ENCODE peak calls at places on chromosome 12, in four cellular contexts. Y is CD8-positive, alpha-beta T cell; D is heart left ventricle; E is kidney. I is an unnamed sample.
A peak's percentile ranks its signal among the peaks of the same experiment; 100 is the strongest.

GRCh38 chr12:100243137-100243536 is 23.7 kb downstream of the DEPDC4 start:
- DNase-seq in D (no peak), Y (no peak), E (no peak), I (no peak)

GRCh38 chr12:256958-257357 is 5.7 kb downstream of the SLC6A13 start:
- DNase-seq in Y (no peak), D (no peak), E (no peak), I (no peak)

GRCh38 chr12:66960704-66961690 is 282.1 kb upstream of the GRIP1 start:
- DNase-seq in E (no peak), D (no peak), Y (no peak), I (no peak)

GRCh38 chr12:117857632-117858274 is 111.0 kb downstream of the KSR2 start:
- DNase-seq in D (no peak), E (no peak), Y (no peak), I (peak; percentile 45)

GRCh38 chr12:82109243-82109642 is 248.9 kb downstream of the CCDC59 start:
- DNase-seq in D (no peak), E (no peak), Y (no peak), I (no peak)

GRCh38 chr12:73699318-73699717 is 838.3 kb upstream of the ATXN7L3B start:
- DNase-seq in D (no peak), E (no peak), Y (no peak), I (no peak)

GRCh38 chr12:21223930-21224329 is 92.9 kb downstream of the SLCO1B1 start:
- DNase-seq in Y (no peak), E (no peak), D (no peak), I (no peak)

GRCh38 chr12:111314949-111315539 is 53.9 kb downstream of the PHETA1 start:
- DNase-seq in D (no peak), E (no peak), Y (no peak), I (no peak)

GRCh38 chr12:55746147-55746912 is 3.4 kb downstream of the GDF11 start:
- DNase-seq in Y (no peak), D (no peak), E (no peak), I (no peak)

GRCh38 chr12:51763743-51764142 is 84.8 kb downstream of the FIGNL2 start:
- DNase-seq in Y (no peak), E (no peak), D (no peak), I (no peak)

GRCh38 chr12:103128862-103129501 is 171.5 kb downstream of the ASCL1 start:
- DNase-seq in E (no peak), D (no peak), Y (no peak), I (no peak)

GRCh38 chr12:10214877-10215267 is 2.2 kb downstream of the GABARAPL1 start:
- DNase-seq in E (no peak), Y (no peak), D (no peak), I (no peak)

GRCh38 chr12:131085125-131085815 is 131.6 kb downstream of the ADGRD1 start:
- DNase-seq in D (peak; percentile 35), E (peak; percentile 60), Y (no peak), I (no peak)

GRCh38 chr12:49043856-49044258 is 16.7 kb downstream of the KMT2D start:
- DNase-seq in Y (peak; percentile 67), E (peak; percentile 83), D (peak; percentile 67), I (peak; percentile 66)

GRCh38 chr12:56980268-56980667 is 22.9 kb upstream of the RDH16 start:
- DNase-seq in E (no peak), D (no peak), Y (no peak), I (no peak)

GRCh38 chr12:86669010-86669409 is 412.8 kb upstream of the MGAT4C start:
- DNase-seq in Y (no peak), E (peak; percentile 16), D (no peak), I (no peak)

GRCh38 chr12:96880220-96880619 is 26.8 kb upstream of the NEDD1 start:
- DNase-seq in D (no peak), Y (no peak), E (no peak), I (no peak)

GRCh38 chr12:95942106-95942531 is 295 bp downstream of the CCDC38 start:
- DNase-seq in D (no peak), Y (no peak), E (no peak), I (no peak)

GRCh38 chr12:120259418-120260202 is 5.9 kb downstream of the PXN start:
- DNase-seq in D (no peak), Y (no peak), E (no peak), I (no peak)

GRCh38 chr12:64137117-64137516 is 85.0 kb downstream of the KICS2 start:
- DNase-seq in D (no peak), Y (no peak), E (no peak), I (no peak)

GRCh38 chr12:5506821-5507231 is 74.9 kb downstream of the NTF3 start:
- DNase-seq in D (peak; percentile 66), Y (no peak), E (no peak), I (no peak)

GRCh38 chr12:3725267-3726115 is 27.4 kb downstream of the CRACR2A start:
- DNase-seq in D (no peak), Y (no peak), E (no peak), I (no peak)

GRCh38 chr12:3578557-3578956 is 87.6 kb downstream of the PRMT8 start:
- DNase-seq in E (no peak), Y (no peak), D (no peak), I (no peak)

GRCh38 chr12:64433915-64434314 is 18.0 kb upstream of the TBK1 start:
- DNase-seq in Y (no peak), E (no peak), D (no peak), I (no peak)

GRCh38 chr12:132143328-132144071 is 619 bp downstream of the DDX51 start:
- DNase-seq in D (peak; percentile 25), Y (no peak), E (no peak), I (no peak)

GRCh38 chr12:55720071-55720564 is at the start of gene RDH5:
- DNase-seq in E (no peak), Y (no peak), D (no peak), I (peak; percentile 90)

GRCh38 chr12:13976028-13976584 is 5.3 kb downstream of the GRIN2B start:
- DNase-seq in E (no peak), D (no peak), Y (no peak), I (no peak)

GRCh38 chr12:88816201-88816600 is 235.9 kb upstream of the KITLG start:
- DNase-seq in D (no peak), E (no peak), Y (no peak), I (no peak)

GRCh38 chr12:75116611-75117010 is 93.0 kb downstream of the KCNC2 start:
- DNase-seq in E (no peak), Y (no peak), D (no peak), I (no peak)

GRCh38 chr12:69130064-69130463 is 109.3 kb upstream of the CPSF6 start:
- DNase-seq in D (no peak), E (no peak), Y (no peak), I (no peak)
- TF ChIP-seq CTCF in D (no peak), E (no peak), Y (no peak), I (no peak)

GRCh38 chr12:121451931-121452330 is 52.0 kb downstream of the RNF34 start:
- DNase-seq in E (peak; percentile 26), Y (no peak), D (no peak), I (peak; percentile 59)
- H3K4me3 ChIP-seq in E (peak overlapping the region; percentile 6), Y (no peak overlapping the region), D (no peak overlapping the region), I (peak overlapping the region; percentile 19)

GRCh38 chr12:104612381-104612780 is 155.6 kb downstream of the CHST11 start:
- DNase-seq in D (no peak), Y (no peak), E (no peak), I (no peak)
- H3K36me3 ChIP-seq in D (no peaks in the 10 kb centered on the region), Y (no peaks in the 10 kb centered on the region), E (no peaks in the 10 kb centered on the region), I (no peaks in the 10 kb centered on the region)

GRCh38 chr12:58920956-58921861 is 905 bp upstream of the LRIG3 start:
- DNase-seq in E (no peak), Y (no peak), D (no peak), I (peak; percentile 24)

GRCh38 chr12:58919271-58920101 is 818 bp downstream of the LRIG3 start:
- DNase-seq in Y (no peak), D (no peak), E (no peak), I (peak; percentile 42)

GRCh38 chr12:58917699-58918334 is 2.5 kb downstream of the LRIG3 start:
- DNase-seq in D (no peak), E (no peak), Y (no peak), I (no peak)

GRCh38 chr12:58918475-58918874 is 1.8 kb downstream of the LRIG3 start:
- DNase-seq in E (no peak), D (no peak), Y (no peak), I (no peak)

GRCh38 chr12:58920102-58920955 is at the start of gene LRIG3:
- DNase-seq in Y (no peak), D (peak; percentile 89), E (peak; percentile 96), I (peak; percentile 88)
- TF ChIP-seq CTCF in Y (no peak), D (peak; percentile 13), E (no peak), I (peak; percentile 53)

GRCh38 chr12:99131761-99132199 is 486.7 kb downstream of the APAF1 start:
- DNase-seq in E (peak; percentile 64), Y (no peak), D (peak; percentile 70), I (no peak)

GRCh38 chr12:99128246-99128645 is 483.2 kb downstream of the APAF1 start:
- DNase-seq in D (no peak), Y (no peak), E (no peak), I (no peak)

GRCh38 chr12:99135376-99135775 is 490.3 kb downstream of the APAF1 start:
- DNase-seq in Y (no peak), D (no peak), E (no peak), I (no peak)

GRCh38 chr12:99130808-99131538 is 485.9 kb downstream of the APAF1 start:
- DNase-seq in D (no peak), Y (no peak), E (no peak), I (no peak)
- H3K4me3 ChIP-seq in D (no peak overlapping the region), Y (no peak overlapping the region), E (no peak overlapping the region), I (no peak overlapping the region)

GRCh38 chr12:53480425-53481107 is 18.7 kb downstream of the MAP3K12 start:
- DNase-seq in E (no peak), Y (no peak), D (no peak), I (no peak)
- H3K36me3 ChIP-seq in E (peaks cover 38% of the 10 kb centered on the region), Y (peaks cover 76% of the 10 kb centered on the region), D (peaks cover 100% of the 10 kb centered on the region), I (peaks cover 52% of the 10 kb centered on the region)

GRCh38 chr12:107442593-107442992 is 243.0 kb upstream of the PWP1 start:
- DNase-seq in E (no peak), D (no peak), Y (no peak), I (no peak)
- TF ChIP-seq CTCF in E (no peak), D (no peak), Y (no peak), I (no peak)